ENCODE peak calls at places on chromosome 7, in four cellular contexts. K is GM12878, S is SK-N-SH, L is K562. D is an unnamed sample.

GRCh38 chr7:135976312-135977019 is 693 bp downstream of the MTPN start:
- DNase-seq in K (no peak), S (peak; percentile 67), L (peak; percentile 66), D (peak; percentile 33)

GRCh38 chr7:77982926-77983550 is 184.5 kb downstream of the PHTF2 start:
- DNase-seq in K (no peak), S (no peak), L (peak; percentile 20), D (no peak)

GRCh38 chr7:43303740-43304241 is 191.3 kb downstream of the HECW1 start:
- DNase-seq in K (no peak), S (no peak), L (peak; percentile 3), D (no peak)

GRCh38 chr7:46139079-46139478 is 218.0 kb upstream of the IGFBP3 start:
- DNase-seq in K (peak; percentile 48), S (no peak), L (no peak), D (no peak)

GRCh38 chr7:106750773-106751172 is 89.8 kb upstream of the CCDC71L start:
- DNase-seq in K (no peak), S (no peak), L (no peak), D (no peak)

GRCh38 chr7:142060936-142061335 is 50.6 kb upstream of the MGAM2 start:
- DNase-seq in K (no peak), S (no peak), L (no peak), D (no peak)

GRCh38 chr7:105127179-105127578 is 113.2 kb downstream of the KMT2E start:
- DNase-seq in K (no peak), S (no peak), L (no peak), D (no peak)

GRCh38 chr7:57400531-57401155 is 49.3 kb upstream of the ZNF716 start:
- DNase-seq in K (no peak), S (no peak), L (no peak), D (no peak)

GRCh38 chr7:77550586-77550985 is 13.5 kb downstream of the PTPN12 start:
- DNase-seq in K (no peak), S (no peak), L (no peak), D (no peak)

GRCh38 chr7:83509255-83510021 is 139.5 kb downstream of the SEMA3E start:
- DNase-seq in K (peak; percentile 4), S (no peak), L (no peak), D (no peak)

GRCh38 chr7:84274029-84274638 is 79.5 kb upstream of the SEMA3A start:
- DNase-seq in K (no peak), S (peak; percentile 29), L (no peak), D (no peak)

GRCh38 chr7:105480931-105481330 is 41.1 kb downstream of the PUS7 start:
- DNase-seq in K (no peak), S (no peak), L (no peak), D (no peak)

GRCh38 chr7:48139461-48139860 is 31.8 kb upstream of the ABCA13 start:
- DNase-seq in K (no peak), S (no peak), L (peak; percentile 18), D (peak; percentile 44)

GRCh38 chr7:30510124-30511074 is 5.8 kb upstream of the GGCT start:
- DNase-seq in K (no peak), S (peak; percentile 52), L (peak; percentile 65), D (peak; percentile 26)

GRCh38 chr7:104482362-104483042 is 154.1 kb downstream of the LHFPL3 start:
- DNase-seq in K (no peak), S (no peak), L (no peak), D (no peak)

GRCh38 chr7:107594961-107595737 is 15.1 kb downstream of the BCAP29 start:
- DNase-seq in K (no peak), S (no peak), L (no peak), D (no peak)

GRCh38 chr7:69219381-69219780 is 378.9 kb upstream of the AUTS2 start:
- DNase-seq in K (no peak), S (no peak), L (no peak), D (no peak)

GRCh38 chr7:104943502-104944343 is 70.3 kb upstream of the KMT2E start:
- DNase-seq in K (peak; percentile 83), S (peak; percentile 73), L (peak; percentile 95), D (no peak)

GRCh38 chr7:154640266-154640865 is 362.6 kb downstream of the PAXIP1 start:
- DNase-seq in K (no peak), S (peak; percentile 69), L (peak; percentile 78), D (no peak)

GRCh38 chr7:36011588-36011965 is 141.5 kb upstream of the EEPD1 start:
- DNase-seq in K (no peak), S (no peak), L (no peak), D (peak; percentile 22)

GRCh38 chr7:80722596-80723141 is 84.2 kb downstream of the CD36 start:
- DNase-seq in K (no peak), S (no peak), L (no peak), D (no peak)

GRCh38 chr7:158037211-158037610 is 550.4 kb downstream of the PTPRN2 start:
- DNase-seq in K (no peak), S (no peak), L (no peak), D (no peak)

GRCh38 chr7:158035343-158035742 is 552.3 kb downstream of the PTPRN2 start:
- DNase-seq in K (no peak), S (no peak), L (no peak), D (no peak)

GRCh38 chr7:158040199-158040598 is 547.4 kb downstream of the PTPRN2 start:
- DNase-seq in K (no peak), S (no peak), L (no peak), D (no peak)

GRCh38 chr7:158042156-158042880 is 545.3 kb downstream of the PTPRN2 start:
- DNase-seq in K (no peak), S (no peak), L (no peak), D (no peak)

DNA sequence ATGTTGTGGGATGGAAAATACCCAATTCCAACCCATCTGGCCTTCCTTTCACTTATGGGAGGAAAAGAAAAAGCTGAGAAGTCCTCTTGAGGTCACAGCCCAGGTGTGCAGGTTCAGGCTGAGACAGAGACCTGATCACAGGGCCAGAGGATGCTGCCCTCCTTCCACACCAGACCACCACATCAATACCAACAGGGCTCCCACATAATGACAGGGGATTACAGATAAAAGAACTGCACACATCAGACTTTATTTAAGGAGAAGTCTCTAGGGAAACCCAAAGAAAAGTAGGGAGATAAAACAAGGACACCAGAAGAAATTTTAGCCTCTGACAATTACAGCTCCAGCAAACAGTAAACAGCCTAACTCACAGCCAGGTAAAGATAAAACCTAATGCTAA is 548.4 kb downstream of the PTPRN2 start:
- DNase-seq in K (no peak), S (no peak), L (no peak), D (no peak)
- TF ChIP-seq USF1 in K (no peak), S (no peak), L (no peak), D (no peak)

GRCh38 chr7:20190588-20190987 is 26.6 kb downstream of the MACC1 start:
- DNase-seq in K (no peak), S (no peak), L (no peak), D (no peak)

GRCh38 chr7:20189852-20190251 is 27.3 kb downstream of the MACC1 start:
- DNase-seq in K (no peak), S (no peak), L (no peak), D (no peak)

GRCh38 chr7:20193242-20193777 is 23.9 kb downstream of the MACC1 start:
- DNase-seq in K (no peak), S (no peak), L (no peak), D (no peak)

GRCh38 chr7:20193873-20194272 is 23.3 kb downstream of the MACC1 start:
- DNase-seq in K (no peak), S (no peak), L (no peak), D (no peak)

GRCh38 chr7:20191044-20191867 is 25.9 kb downstream of the MACC1 start:
- DNase-seq in K (no peak), S (no peak), L (no peak), D (no peak)
- TF ChIP-seq USF1 in K (no peak), S (no peak), L (no peak), D (no peak)

DNA sequence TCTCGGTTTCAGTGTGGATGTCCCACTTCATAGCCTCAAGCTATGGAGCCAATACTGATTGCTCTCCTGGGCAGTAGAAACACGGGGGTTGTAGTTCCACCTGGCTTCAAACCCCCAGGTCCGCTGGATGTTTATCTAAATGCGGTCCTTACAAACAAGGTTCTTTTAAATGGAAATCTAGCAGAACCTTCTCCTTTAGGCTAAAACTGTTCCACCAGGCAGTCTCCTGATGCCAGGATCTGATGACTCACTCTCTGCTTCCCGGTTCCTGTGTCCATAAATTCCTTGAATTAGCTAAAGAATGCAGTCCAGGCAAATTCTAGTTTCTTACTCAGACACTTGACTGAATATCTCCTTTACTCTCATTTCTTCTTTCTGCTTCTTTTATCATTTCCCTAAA is 108.4 kb upstream of the FAM3C start:
- DNase-seq in K (no peak), S (no peak), L (no peak), D (no peak)
- TF ChIP-seq USF1 in K (no peak), S (no peak), L (no peak), D (no peak)

GRCh38 chr7:150871601-150872000 is 19.3 kb downstream of the AOC1 start:
- DNase-seq in K (no peak), S (no peak), L (no peak), D (no peak)

GRCh38 chr7:150869467-150869866 is 17.1 kb downstream of the AOC1 start:
- DNase-seq in K (no peak), S (no peak), L (no peak), D (no peak)

GRCh38 chr7:150867592-150867991 is 15.3 kb downstream of the AOC1 start:
- DNase-seq in K (no peak), S (no peak), L (no peak), D (no peak)

GRCh38 chr7:150863946-150864345 is 11.6 kb downstream of the AOC1 start:
- DNase-seq in K (no peak), S (no peak), L (no peak), D (no peak)

GRCh38 chr7:150866932-150867564 is 14.7 kb downstream of the AOC1 start:
- DNase-seq in K (no peak), S (no peak), L (no peak), D (no peak)
- TF ChIP-seq USF1 in K (no peak), S (no peak), L (no peak), D (no peak)

GRCh38 chr7:19575909-19576557 is 132.8 kb downstream of the POLR1F start:
- DNase-seq in K (no peak), S (no peak), L (no peak), D (no peak)

GRCh38 chr7:19567011-19567410 is 141.8 kb downstream of the POLR1F start:
- DNase-seq in K (no peak), S (no peak), L (no peak), D (no peak)

GRCh38 chr7:19572566-19572965 is 136.3 kb downstream of the POLR1F start:
- DNase-seq in K (no peak), S (no peak), L (no peak), D (no peak)
- TF ChIP-seq USF1 in K (no peak), S (no peak), L (no peak), D (no peak)

DNA sequence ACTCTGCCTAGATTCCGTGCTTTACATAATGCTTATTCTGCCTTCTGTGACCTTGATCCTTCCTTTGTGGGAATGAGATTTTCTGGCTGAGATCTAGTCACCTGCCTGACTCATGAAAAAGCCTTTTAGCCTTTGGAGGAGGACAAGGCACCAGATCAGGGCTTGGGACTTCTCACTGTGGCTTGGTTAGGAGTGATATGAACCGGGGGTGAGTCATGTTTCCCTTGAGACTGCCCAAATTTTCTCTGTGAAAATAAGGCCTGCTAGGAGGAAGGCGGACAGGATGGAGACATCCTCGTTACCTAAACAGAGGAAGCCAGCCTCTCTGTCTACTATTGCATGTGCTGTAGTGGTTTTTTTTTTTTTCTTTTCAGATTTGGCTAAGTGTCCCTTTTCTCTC is 57.8 kb downstream of the EVX1 start:
- DNase-seq in K (no peak), S (no peak), L (peak; percentile 2), D (no peak)
- TF ChIP-seq USF1 in K (no peak), S (no peak), L (no peak), D (no peak)